ENCODE peak calls at places on chromosomes 5 and 9, in five cellular contexts. H, P, V, S and B are unnamed samples.
A peak's percentile ranks its signal among the peaks of the same experiment; 100 is the strongest.

GRCh38 chr9:137116027-137116507 is 1.5 kb upstream of the DPP7 start:
- DNase-seq in H (no peak), P (no peak), V (no peak), S (no peak), B (no peak)

GRCh38 chr5:125142439-125142838 is 396.0 kb upstream of the ZNF608 start:
- DNase-seq in H (no peak), P (no peak), V (no peak), S (peak; percentile 23), B (no peak)

GRCh38 chr9:107631788-107632187 is 142.2 kb upstream of the KLF4 start:
- DNase-seq in H (no peak), P (no peak), V (no peak), S (no peak), B (no peak)

GRCh38 chr5:10595678-10596309 is 31.9 kb downstream of the ANKRD33B start:
- DNase-seq in H (peak; percentile 85), P (peak; percentile 91), V (no peak), S (peak; percentile 96), B (peak; percentile 90)

GRCh38 chr5:148807845-148808244 is 18.6 kb upstream of the ADRB2 start:
- DNase-seq in H (no peak), P (no peak), V (no peak), S (peak; percentile 56), B (no peak)

GRCh38 chr5:137304227-137304874 is 194.8 kb downstream of the SPOCK1 start:
- DNase-seq in H (no peak), P (no peak), V (no peak), S (no peak), B (peak; percentile 81)

GRCh38 chr9:87678650-87679355 is 47.1 kb upstream of the CTSL start:
- DNase-seq in H (no peak), P (peak; percentile 66), V (no peak), S (peak; percentile 69), B (peak; percentile 92)

GRCh38 chr5:71719092-71719964 is at the start of gene CARTPT:
- DNase-seq in H (no peak), P (no peak), V (no peak), S (no peak), B (peak; percentile 70)

GRCh38 chr9:36566813-36567217 is 5.9 kb upstream of the MELK start:
- DNase-seq in H (no peak), P (peak; percentile 81), V (no peak), S (peak; percentile 91), B (no peak)

GRCh38 chr5:37847978-37848425 is 8.2 kb upstream of the GDNF start:
- DNase-seq in H (peak; percentile 84), P (peak; percentile 27), V (no peak), S (no peak), B (no peak)

GRCh38 chr5:16669776-16670175 is 53.0 kb upstream of the RETREG1 start:
- DNase-seq in H (no peak), P (no peak), V (no peak), S (no peak), B (no peak)